ENCODE peak calls at places on chromosomes 11 and 22, in seven cellular contexts. One of them, this sample, is unnamed.

GRCh38 chr11:85844439-85845051 is 10.6 kb upstream of the CCDC83 start:
- DNase-seq in H9: no peak
- DNase-seq in tibial nerve: no peak
- DNase-seq in lung: no peak
- DNase-seq in ovary: no peak
- DNase-seq in fibroblast of lung: peak
- DNase-seq in heart right ventricle: no peak
- DNase-seq in this sample: no peak

GRCh38 chr11:75603791-75604736 is 42.0 kb downstream of the SERPINH1 start:
- DNase-seq in lung: peak
- DNase-seq in H9: no peak
- DNase-seq in ovary: no peak
- DNase-seq in heart right ventricle: no peak
- DNase-seq in tibial nerve: no peak
- DNase-seq in fibroblast of lung: peak
- DNase-seq in this sample: no peak

GRCh38 chr11:23903044-23903704 is 593.7 kb upstream of the LUZP2 start:
- DNase-seq in heart right ventricle: no peak
- DNase-seq in tibial nerve: no peak
- DNase-seq in ovary: no peak
- DNase-seq in H9: no peak
- DNase-seq in fibroblast of lung: peak
- DNase-seq in lung: no peak
- DNase-seq in this sample: no peak

GRCh38 chr22:44220727-44221680 is 40.3 kb downstream of the PARVG start:
- DNase-seq in heart right ventricle: no peak
- DNase-seq in lung: peak
- DNase-seq in ovary: no peak
- DNase-seq in H9: no peak
- DNase-seq in fibroblast of lung: no peak
- DNase-seq in tibial nerve: no peak
- DNase-seq in this sample: no peak

GRCh38 chr11:128469220-128469619 is 118.1 kb downstream of the ETS1 start:
- DNase-seq in lung: no peak
- DNase-seq in H9: no peak
- DNase-seq in tibial nerve: no peak
- DNase-seq in ovary: no peak
- DNase-seq in heart right ventricle: no peak
- DNase-seq in fibroblast of lung: no peak
- DNase-seq in this sample: no peak

GRCh38 chr11:129451524-129451923 is 75.9 kb downstream of the BARX2 start:
- DNase-seq in heart right ventricle: no peak
- DNase-seq in lung: no peak
- DNase-seq in tibial nerve: no peak
- DNase-seq in H9: no peak
- DNase-seq in ovary: no peak
- DNase-seq in fibroblast of lung: no peak
- DNase-seq in this sample: no peak

GRCh38 chr22:30887418-30887817 is 81.2 kb downstream of the MORC2 start:
- DNase-seq in H9: peak
- DNase-seq in ovary: no peak
- DNase-seq in fibroblast of lung: no peak
- DNase-seq in heart right ventricle: no peak
- DNase-seq in tibial nerve: no peak
- DNase-seq in lung: no peak
- DNase-seq in this sample: no peak

GRCh38 chr22:24435861-24436351 is 8.5 kb downstream of the ADORA2A start:
- DNase-seq in H9: no peak
- DNase-seq in heart right ventricle: no peak
- DNase-seq in lung: no peak
- DNase-seq in ovary: no peak
- DNase-seq in fibroblast of lung: no peak
- DNase-seq in tibial nerve: no peak
- DNase-seq in this sample: peak

GRCh38 chr11:23991140-23991539 is 505.7 kb upstream of the LUZP2 start:
- DNase-seq in fibroblast of lung: peak
- DNase-seq in H9: no peak
- DNase-seq in ovary: no peak
- DNase-seq in lung: no peak
- DNase-seq in tibial nerve: no peak
- DNase-seq in heart right ventricle: no peak
- DNase-seq in this sample: no peak

GRCh38 chr11:14320020-14320419 is 39.0 kb downstream of the RRAS2 start:
- DNase-seq in H9: no peak
- DNase-seq in fibroblast of lung: peak
- DNase-seq in heart right ventricle: no peak
- DNase-seq in lung: no peak
- DNase-seq in tibial nerve: no peak
- DNase-seq in ovary: no peak
- DNase-seq in this sample: no peak

GRCh38 chr11:76788661-76789442 is 5.7 kb downstream of the TSKU start:
- DNase-seq in lung: peak
- DNase-seq in heart right ventricle: no peak
- DNase-seq in tibial nerve: no peak
- DNase-seq in H9: no peak
- DNase-seq in ovary: peak
- DNase-seq in fibroblast of lung: no peak
- DNase-seq in this sample: peak

GRCh38 chr11:33869511-33870422 is 22.1 kb downstream of the LMO2 start:
- DNase-seq in tibial nerve: no peak
- DNase-seq in heart right ventricle: peak
- DNase-seq in fibroblast of lung: peak
- DNase-seq in H9: peak
- DNase-seq in ovary: no peak
- DNase-seq in lung: peak
- DNase-seq in this sample: no peak

GRCh38 chr11:14339356-14339755 is 19.6 kb downstream of the RRAS2 start:
- DNase-seq in lung: no peak
- DNase-seq in heart right ventricle: no peak
- DNase-seq in ovary: no peak
- DNase-seq in tibial nerve: no peak
- DNase-seq in fibroblast of lung: no peak
- DNase-seq in H9: no peak
- DNase-seq in this sample: no peak

GRCh38 chr22:38181453-38182200 is at the start of gene PLA2G6:
- DNase-seq in heart right ventricle: peak
- DNase-seq in H9: peak
- DNase-seq in fibroblast of lung: peak
- DNase-seq in ovary: peak
- DNase-seq in tibial nerve: peak
- DNase-seq in lung: peak
- DNase-seq in this sample: peak

GRCh38 chr22:38177044-38177443 is 4.6 kb downstream of the PLA2G6 start:
- DNase-seq in fibroblast of lung: no peak
- DNase-seq in ovary: peak
- DNase-seq in tibial nerve: no peak
- DNase-seq in lung: no peak
- DNase-seq in H9: no peak
- DNase-seq in heart right ventricle: no peak
- DNase-seq in this sample: peak

GRCh38 chr22:38184788-38185187 is 3.2 kb upstream of the PLA2G6 start:
- DNase-seq in fibroblast of lung: no peak
- DNase-seq in ovary: no peak
- DNase-seq in H9: no peak
- DNase-seq in heart right ventricle: no peak
- DNase-seq in tibial nerve: no peak
- DNase-seq in lung: no peak
- DNase-seq in this sample: no peak

GRCh38 chr22:38177926-38178604 is 3.6 kb downstream of the PLA2G6 start:
- DNase-seq in H9: no peak
- DNase-seq in tibial nerve: peak
- DNase-seq in ovary: peak
- DNase-seq in fibroblast of lung: peak
- DNase-seq in lung: no peak
- DNase-seq in heart right ventricle: no peak
- DNase-seq in this sample: peak

DNA sequence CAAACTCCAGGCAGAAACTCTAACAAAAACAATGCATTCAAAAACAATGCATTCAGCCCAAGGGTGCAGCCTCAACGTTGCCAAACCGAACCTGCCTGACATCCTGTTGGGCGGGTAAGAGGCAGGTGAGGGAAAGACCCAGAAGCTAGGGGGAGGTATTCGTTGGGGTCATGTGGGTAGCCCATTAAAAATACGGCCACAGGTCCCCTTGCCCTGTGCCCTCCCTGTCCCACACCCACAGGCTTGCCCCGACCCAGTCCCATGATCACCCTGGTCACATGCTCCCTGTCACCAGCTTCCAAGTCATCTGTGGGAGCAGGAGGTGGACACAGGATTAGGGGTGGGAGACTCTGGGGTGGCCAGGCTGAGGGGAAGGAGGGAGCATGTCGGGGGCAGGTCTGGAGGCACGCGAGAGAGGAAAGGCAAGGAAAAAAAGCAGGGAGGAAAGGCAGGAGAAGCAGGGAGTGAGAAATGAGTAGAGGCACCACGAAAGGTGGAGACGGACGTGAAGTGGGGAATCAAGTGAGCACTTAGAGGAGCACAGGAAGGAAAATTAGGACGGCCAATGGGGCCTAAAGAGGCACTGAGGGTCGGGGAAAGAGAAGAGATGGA is 683 bp downstream of the PLA2G6 start:
- DNase-seq in fibroblast of lung: no peak
- DNase-seq in ovary: peak
- DNase-seq in H9: no peak
- DNase-seq in lung: peak
- DNase-seq in heart right ventricle: peak
- DNase-seq in tibial nerve: peak
- DNase-seq in this sample: no peak
- TF ChIP-seq CTCF in fibroblast of lung: no peak
- TF ChIP-seq CTCF in ovary: no peak
- TF ChIP-seq CTCF in H9: no peak
- TF ChIP-seq CTCF in lung: no peak
- TF ChIP-seq CTCF in heart right ventricle: no peak
- TF ChIP-seq CTCF in tibial nerve: no peak
- TF ChIP-seq CTCF in this sample: no peak

GRCh38 chr11:121029813-121030445 is 6.0 kb downstream of the TBCEL start:
- DNase-seq in H9: no peak
- DNase-seq in heart right ventricle: no peak
- DNase-seq in lung: no peak
- DNase-seq in ovary: no peak
- DNase-seq in fibroblast of lung: no peak
- DNase-seq in tibial nerve: no peak
- DNase-seq in this sample: no peak

GRCh38 chr11:121023848-121024751 is at the start of gene TBCEL:
- DNase-seq in lung: peak
- DNase-seq in tibial nerve: peak
- DNase-seq in heart right ventricle: peak
- DNase-seq in fibroblast of lung: peak
- DNase-seq in H9: peak
- DNase-seq in ovary: peak
- DNase-seq in this sample: peak

GRCh38 chr11:121029153-121029552 is 5.3 kb downstream of the TBCEL start:
- DNase-seq in lung: no peak
- DNase-seq in H9: no peak
- DNase-seq in tibial nerve: no peak
- DNase-seq in ovary: no peak
- DNase-seq in fibroblast of lung: no peak
- DNase-seq in heart right ventricle: no peak
- DNase-seq in this sample: no peak

GRCh38 chr11:121024989-121025388 is 1.1 kb downstream of the TBCEL start:
- DNase-seq in ovary: no peak
- DNase-seq in tibial nerve: no peak
- DNase-seq in H9: no peak
- DNase-seq in fibroblast of lung: peak
- DNase-seq in lung: peak
- DNase-seq in heart right ventricle: peak
- DNase-seq in this sample: no peak
- H3K27ac ChIP-seq in ovary: no peak
- H3K27ac ChIP-seq in tibial nerve: no peak
- H3K27ac ChIP-seq in H9: no peak
- H3K27ac ChIP-seq in fibroblast of lung: peak
- H3K27ac ChIP-seq in lung: peak
- H3K27ac ChIP-seq in heart right ventricle: peak
- H3K27ac ChIP-seq in this sample: no peak

DNA sequence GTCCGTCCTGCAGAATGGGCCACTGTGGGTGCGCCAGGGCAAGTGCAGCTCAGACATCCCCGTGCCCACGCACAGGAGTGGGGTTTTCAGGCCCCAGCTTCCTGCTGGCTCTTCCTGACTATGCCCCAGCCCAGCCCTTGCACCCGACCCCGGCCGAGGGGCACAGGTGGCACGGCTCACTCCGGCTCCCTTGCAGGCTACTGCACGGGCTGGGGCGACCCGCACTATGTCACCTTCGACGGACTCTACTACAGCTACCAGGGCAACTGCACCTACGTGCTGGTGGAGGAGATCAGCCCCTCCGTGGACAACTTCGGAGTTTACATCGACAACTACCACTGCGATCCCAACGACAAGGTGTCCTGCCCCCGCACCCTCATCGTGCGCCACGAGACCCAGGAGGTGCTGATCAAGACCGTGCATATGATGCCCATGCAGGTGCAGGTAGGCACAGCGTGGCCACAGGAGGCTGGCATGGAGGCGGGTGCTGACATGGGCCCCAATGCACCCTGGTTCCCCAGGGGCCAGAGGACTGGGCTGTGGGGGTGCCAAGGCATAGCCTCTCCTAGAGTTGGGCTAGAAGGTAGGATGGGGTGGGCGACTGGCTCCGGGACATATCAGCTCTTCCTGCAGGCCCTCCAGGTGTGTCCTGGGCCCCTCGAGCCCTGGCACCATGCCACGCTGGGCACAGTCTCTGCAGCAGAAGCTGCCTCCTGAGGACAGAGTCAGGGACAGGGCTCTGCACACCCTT is 27.7 kb downstream of the MUC2 start:
- DNase-seq in H9: no peak
- DNase-seq in tibial nerve: no peak
- DNase-seq in fibroblast of lung: no peak
- DNase-seq in ovary: no peak
- DNase-seq in heart right ventricle: no peak
- DNase-seq in lung: no peak
- DNase-seq in this sample: no peak
- TF ChIP-seq CTCF in H9: no peak
- TF ChIP-seq CTCF in tibial nerve: no peak
- TF ChIP-seq CTCF in fibroblast of lung: no peak
- TF ChIP-seq CTCF in ovary: no peak
- TF ChIP-seq CTCF in heart right ventricle: no peak
- TF ChIP-seq CTCF in lung: no peak
- TF ChIP-seq CTCF in this sample: no peak

DNA sequence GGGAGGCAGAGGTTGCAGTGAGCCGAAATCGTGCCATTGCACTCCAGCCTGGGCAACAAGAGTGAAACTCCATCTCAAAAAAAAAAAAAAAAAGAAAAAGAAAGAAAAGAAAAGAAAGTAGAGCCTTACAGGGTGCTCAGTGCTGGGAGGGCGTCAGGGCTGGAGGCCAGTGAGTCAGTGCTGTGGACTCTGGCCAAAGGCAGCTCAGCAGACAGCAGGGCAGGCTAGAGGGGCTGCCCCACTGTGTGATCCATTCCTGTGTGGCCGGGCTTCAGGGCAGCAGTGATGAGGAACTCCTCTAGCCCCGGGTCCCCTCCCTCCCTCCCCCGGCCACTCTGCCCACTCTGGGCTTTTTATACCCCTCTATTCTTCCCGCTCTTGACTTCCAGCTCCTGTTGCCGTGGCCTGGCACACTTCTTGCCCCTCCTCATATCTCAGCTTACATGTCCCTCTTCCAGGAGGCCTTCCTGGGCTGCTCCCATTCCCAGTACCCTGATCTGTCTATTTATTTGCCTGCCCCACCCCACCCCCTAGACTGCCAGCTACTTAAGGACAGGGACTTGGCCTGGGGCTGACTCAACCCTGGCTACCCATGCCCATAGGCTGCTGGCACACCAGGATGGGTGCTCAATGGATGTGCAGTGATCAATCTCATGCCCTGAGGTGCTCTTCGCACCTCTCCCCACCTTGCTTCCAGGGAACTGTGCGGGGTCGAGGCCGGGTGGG is 10.1 kb downstream of the SYT12 start:
- DNase-seq in ovary: no peak
- DNase-seq in H9: no peak
- DNase-seq in fibroblast of lung: peak
- DNase-seq in lung: no peak
- DNase-seq in tibial nerve: no peak
- DNase-seq in heart right ventricle: no peak
- DNase-seq in this sample: no peak
- H3K27ac ChIP-seq in ovary: no peak
- H3K27ac ChIP-seq in H9: no peak
- H3K27ac ChIP-seq in fibroblast of lung: peak
- H3K27ac ChIP-seq in lung: no peak
- H3K27ac ChIP-seq in tibial nerve: no peak
- H3K27ac ChIP-seq in heart right ventricle: no peak
- H3K27ac ChIP-seq in this sample: peak

This sample was measured in coronary artery.